ENCODE peak calls at places on chromosomes 12 and 14, in eight cellular contexts. One of them, this sample, is unnamed.
A peak's percentile ranks its signal among the peaks of the same experiment; 100 is the strongest.

GRCh38 chr12:18389820-18390219 is 128.5 kb downstream of the PIK3C2G start:
- DNase-seq in A549: no peak
- DNase-seq in heart left ventricle: no peak
- DNase-seq in IMR-90: no peak
- DNase-seq in ovary: no peak
- DNase-seq in body of pancreas: no peak
- DNase-seq in uterus: no peak
- DNase-seq in tibial nerve: no peak
- DNase-seq in this sample: no peak

GRCh38 chr12:13487326-13487725 is 290.8 kb downstream of the EMP1 start:
- DNase-seq in A549: no peak
- DNase-seq in heart left ventricle: no peak
- DNase-seq in IMR-90: no peak
- DNase-seq in ovary: no peak
- DNase-seq in body of pancreas: no peak
- DNase-seq in uterus: no peak
- DNase-seq in tibial nerve: no peak
- DNase-seq in this sample: no peak

GRCh38 chr14:60722836-60723217 is 1.3 kb downstream of the SIX4 start:
- DNase-seq in A549: peak; percentile 15
- DNase-seq in heart left ventricle: no peak
- DNase-seq in IMR-90: peak; percentile 11
- DNase-seq in ovary: no peak
- DNase-seq in body of pancreas: peak; percentile 33
- DNase-seq in uterus: no peak
- DNase-seq in tibial nerve: no peak
- DNase-seq in this sample: no peak

GRCh38 chr12:72865921-72866320 is 593.8 kb downstream of the TRHDE start:
- DNase-seq in A549: no peak
- DNase-seq in heart left ventricle: no peak
- DNase-seq in IMR-90: no peak
- DNase-seq in ovary: no peak
- DNase-seq in body of pancreas: no peak
- DNase-seq in uterus: no peak
- DNase-seq in tibial nerve: no peak
- DNase-seq in this sample: no peak

GRCh38 chr12:27973487-27973890 is 956 bp upstream of the PTHLH start:
- DNase-seq in A549: no peak
- DNase-seq in heart left ventricle: no peak
- DNase-seq in IMR-90: peak; percentile 69
- DNase-seq in ovary: no peak
- DNase-seq in body of pancreas: no peak
- DNase-seq in uterus: no peak
- DNase-seq in tibial nerve: no peak
- DNase-seq in this sample: no peak

GRCh38 chr12:6280053-6280469 is 30.4 kb upstream of the PLEKHG6 start:
- DNase-seq in A549: peak; percentile 86
- DNase-seq in heart left ventricle: peak; percentile 9
- DNase-seq in IMR-90: peak; percentile 94
- DNase-seq in ovary: peak; percentile 60
- DNase-seq in body of pancreas: peak; percentile 93
- DNase-seq in uterus: peak; percentile 53
- DNase-seq in tibial nerve: peak; percentile 54
- DNase-seq in this sample: peak; percentile 94

GRCh38 chr14:58362798-58363412 is 32.8 kb upstream of the TOMM20L start:
- DNase-seq in A549: peak; percentile 18
- DNase-seq in heart left ventricle: no peak
- DNase-seq in IMR-90: peak; percentile 17
- DNase-seq in ovary: no peak
- DNase-seq in body of pancreas: no peak
- DNase-seq in uterus: no peak
- DNase-seq in tibial nerve: no peak
- DNase-seq in this sample: no peak

GRCh38 chr12:121314441-121314840 is 17.9 kb upstream of the CAMKK2 start:
- DNase-seq in A549: no peak
- DNase-seq in heart left ventricle: no peak
- DNase-seq in IMR-90: no peak
- DNase-seq in ovary: no peak
- DNase-seq in body of pancreas: no peak
- DNase-seq in uterus: no peak
- DNase-seq in tibial nerve: no peak
- DNase-seq in this sample: no peak

GRCh38 chr12:10366875-10367274 is 23.0 kb downstream of the KLRK1 start:
- DNase-seq in A549: no peak
- DNase-seq in heart left ventricle: no peak
- DNase-seq in IMR-90: no peak
- DNase-seq in ovary: no peak
- DNase-seq in body of pancreas: no peak
- DNase-seq in uterus: no peak
- DNase-seq in tibial nerve: no peak
- DNase-seq in this sample: no peak

GRCh38 chr14:53999061-53999488 is 42.5 kb upstream of the BMP4 start:
- DNase-seq in A549: no peak
- DNase-seq in heart left ventricle: no peak
- DNase-seq in IMR-90: peak; percentile 76
- DNase-seq in ovary: no peak
- DNase-seq in body of pancreas: no peak
- DNase-seq in uterus: no peak
- DNase-seq in tibial nerve: no peak
- DNase-seq in this sample: no peak

GRCh38 chr12:101799774-101800173 is 31.0 kb downstream of the GNPTAB start:
- DNase-seq in A549: no peak
- DNase-seq in heart left ventricle: no peak
- DNase-seq in IMR-90: no peak
- DNase-seq in ovary: no peak
- DNase-seq in body of pancreas: no peak
- DNase-seq in uterus: no peak
- DNase-seq in tibial nerve: no peak
- DNase-seq in this sample: no peak

GRCh38 chr14:68794856-68795601 is 2.2 kb upstream of the ZFP36L1 start:
- DNase-seq in A549: no peak
- DNase-seq in heart left ventricle: no peak
- DNase-seq in IMR-90: peak; percentile 95
- DNase-seq in ovary: no peak
- DNase-seq in body of pancreas: peak; percentile 65
- DNase-seq in uterus: no peak
- DNase-seq in tibial nerve: peak; percentile 72
- DNase-seq in this sample: peak; percentile 66

GRCh38 chr12:28543021-28543890 is 353.0 kb downstream of the CCDC91 start:
- DNase-seq in A549: no peak
- DNase-seq in heart left ventricle: no peak
- DNase-seq in IMR-90: no peak
- DNase-seq in ovary: no peak
- DNase-seq in body of pancreas: no peak
- DNase-seq in uterus: no peak
- DNase-seq in tibial nerve: no peak
- DNase-seq in this sample: no peak

GRCh38 chr12:57897296-57897974 is 43.9 kb upstream of the ATP23 start:
- DNase-seq in A549: no peak
- DNase-seq in heart left ventricle: no peak
- DNase-seq in IMR-90: no peak
- DNase-seq in ovary: no peak
- DNase-seq in body of pancreas: no peak
- DNase-seq in uterus: no peak
- DNase-seq in tibial nerve: no peak
- DNase-seq in this sample: no peak

GRCh38 chr12:66144796-66145754 is 14.5 kb upstream of the LLPH start:
- DNase-seq in A549: peak; percentile 37
- DNase-seq in heart left ventricle: no peak
- DNase-seq in IMR-90: peak; percentile 75
- DNase-seq in ovary: no peak
- DNase-seq in body of pancreas: peak; percentile 43
- DNase-seq in uterus: peak; percentile 26
- DNase-seq in tibial nerve: peak; percentile 79
- DNase-seq in this sample: peak; percentile 70

GRCh38 chr12:64571346-64571745 is 38.9 kb upstream of the RASSF3 start:
- DNase-seq in A549: no peak
- DNase-seq in heart left ventricle: no peak
- DNase-seq in IMR-90: no peak
- DNase-seq in ovary: no peak
- DNase-seq in body of pancreas: no peak
- DNase-seq in uterus: no peak
- DNase-seq in tibial nerve: no peak
- DNase-seq in this sample: no peak

GRCh38 chr12:70660620-70661219 is 23.5 kb upstream of the PTPRB start:
- DNase-seq in A549: no peak
- DNase-seq in heart left ventricle: no peak
- DNase-seq in IMR-90: peak; percentile 77
- DNase-seq in ovary: no peak
- DNase-seq in body of pancreas: no peak
- DNase-seq in uterus: no peak
- DNase-seq in tibial nerve: no peak
- DNase-seq in this sample: no peak

GRCh38 chr12:107404981-107405380 is 280.6 kb upstream of the PWP1 start:
- DNase-seq in A549: peak; percentile 40
- DNase-seq in heart left ventricle: no peak
- DNase-seq in IMR-90: peak; percentile 36
- DNase-seq in ovary: no peak
- DNase-seq in body of pancreas: no peak
- DNase-seq in uterus: no peak
- DNase-seq in tibial nerve: no peak
- DNase-seq in this sample: no peak

GRCh38 chr14:24347140-24347539 is 7.3 kb upstream of the RIPK3 start:
- DNase-seq in A549: no peak
- DNase-seq in heart left ventricle: no peak
- DNase-seq in IMR-90: no peak
- DNase-seq in ovary: no peak
- DNase-seq in body of pancreas: no peak
- DNase-seq in uterus: no peak
- DNase-seq in tibial nerve: no peak
- DNase-seq in this sample: no peak

GRCh38 chr12:25458047-25458552 is 95.0 kb downstream of the LMNTD1 start:
- DNase-seq in A549: peak; percentile 61
- DNase-seq in heart left ventricle: no peak
- DNase-seq in IMR-90: peak; percentile 97
- DNase-seq in ovary: no peak
- DNase-seq in body of pancreas: peak; percentile 18
- DNase-seq in uterus: no peak
- DNase-seq in tibial nerve: peak; percentile 44
- DNase-seq in this sample: peak; percentile 64

GRCh38 chr12:80183939-80184338 is 84.6 kb downstream of the OTOGL start:
- DNase-seq in A549: no peak
- DNase-seq in heart left ventricle: no peak
- DNase-seq in IMR-90: peak; percentile 22
- DNase-seq in ovary: no peak
- DNase-seq in body of pancreas: no peak
- DNase-seq in uterus: no peak
- DNase-seq in tibial nerve: no peak
- DNase-seq in this sample: no peak

GRCh38 chr14:90495357-90496276 is 98.8 kb downstream of the CALM1 start:
- DNase-seq in A549: peak; percentile 67
- DNase-seq in heart left ventricle: no peak
- DNase-seq in IMR-90: peak; percentile 75
- DNase-seq in ovary: no peak
- DNase-seq in body of pancreas: peak; percentile 64
- DNase-seq in uterus: no peak
- DNase-seq in tibial nerve: peak; percentile 67
- DNase-seq in this sample: peak; percentile 70

GRCh38 chr14:58738189-58738836 is 100.6 kb downstream of the DACT1 start:
- DNase-seq in A549: no peak
- DNase-seq in heart left ventricle: no peak
- DNase-seq in IMR-90: peak; percentile 96
- DNase-seq in ovary: no peak
- DNase-seq in body of pancreas: no peak
- DNase-seq in uterus: no peak
- DNase-seq in tibial nerve: no peak
- DNase-seq in this sample: no peak

GRCh38 chr12:46465307-46465706 is 92.7 kb upstream of the SLC38A2 start:
- DNase-seq in A549: no peak
- DNase-seq in heart left ventricle: no peak
- DNase-seq in IMR-90: no peak
- DNase-seq in ovary: no peak
- DNase-seq in body of pancreas: no peak
- DNase-seq in uterus: no peak
- DNase-seq in tibial nerve: no peak
- DNase-seq in this sample: no peak
- TF ChIP-seq POLR2A in A549: no peak
- TF ChIP-seq POLR2A in heart left ventricle: no peak
- TF ChIP-seq POLR2A in IMR-90: no peak
- TF ChIP-seq POLR2A in ovary: no peak
- TF ChIP-seq POLR2A in body of pancreas: no peak
- TF ChIP-seq POLR2A in uterus: no peak
- TF ChIP-seq POLR2A in tibial nerve: no peak
- TF ChIP-seq POLR2A in this sample: no peak

GRCh38 chr14:104603623-104604401 is 760 bp downstream of the TMEM179 start:
- DNase-seq in A549: no peak
- DNase-seq in heart left ventricle: peak; percentile 56
- DNase-seq in IMR-90: no peak
- DNase-seq in ovary: peak; percentile 30
- DNase-seq in body of pancreas: peak; percentile 13
- DNase-seq in uterus: no peak
- DNase-seq in tibial nerve: no peak
- DNase-seq in this sample: no peak
- H3K4me3 ChIP-seq in A549: peak overlapping the region; percentile 34
- H3K4me3 ChIP-seq in heart left ventricle: no peak overlapping the region
- H3K4me3 ChIP-seq in IMR-90: no peak overlapping the region
- H3K4me3 ChIP-seq in ovary: no peak overlapping the region
- H3K4me3 ChIP-seq in body of pancreas: no peak overlapping the region
- H3K4me3 ChIP-seq in uterus: no peak overlapping the region
- H3K4me3 ChIP-seq in tibial nerve: no peak overlapping the region
- H3K4me3 ChIP-seq in this sample: no peak overlapping the region

GRCh38 chr12:111361073-111361716 is 7.7 kb downstream of the PHETA1 start:
- DNase-seq in A549: no peak
- DNase-seq in heart left ventricle: no peak
- DNase-seq in IMR-90: no peak
- DNase-seq in ovary: no peak
- DNase-seq in body of pancreas: no peak
- DNase-seq in uterus: no peak
- DNase-seq in tibial nerve: no peak
- DNase-seq in this sample: no peak

GRCh38 chr12:111360325-111360930 is 8.5 kb downstream of the PHETA1 start:
- DNase-seq in A549: no peak
- DNase-seq in heart left ventricle: no peak
- DNase-seq in IMR-90: no peak
- DNase-seq in ovary: no peak
- DNase-seq in body of pancreas: no peak
- DNase-seq in uterus: no peak
- DNase-seq in tibial nerve: no peak
- DNase-seq in this sample: no peak

GRCh38 chr12:111361717-111362576 is 6.9 kb downstream of the PHETA1 start:
- DNase-seq in A549: no peak
- DNase-seq in heart left ventricle: no peak
- DNase-seq in IMR-90: no peak
- DNase-seq in ovary: peak; percentile 75
- DNase-seq in body of pancreas: peak; percentile 94
- DNase-seq in uterus: no peak
- DNase-seq in tibial nerve: no peak
- DNase-seq in this sample: no peak

GRCh38 chr12:111359231-111359913 is 9.5 kb downstream of the PHETA1 start:
- DNase-seq in A549: no peak
- DNase-seq in heart left ventricle: no peak
- DNase-seq in IMR-90: no peak
- DNase-seq in ovary: no peak
- DNase-seq in body of pancreas: no peak
- DNase-seq in uterus: no peak
- DNase-seq in tibial nerve: no peak
- DNase-seq in this sample: no peak

GRCh38 chr12:111359914-111360276 is 9.0 kb downstream of the PHETA1 start:
- DNase-seq in A549: no peak
- DNase-seq in heart left ventricle: no peak
- DNase-seq in IMR-90: no peak
- DNase-seq in ovary: no peak
- DNase-seq in body of pancreas: no peak
- DNase-seq in uterus: no peak
- DNase-seq in tibial nerve: no peak
- DNase-seq in this sample: no peak
- TF ChIP-seq POLR2A in A549: no peak
- TF ChIP-seq POLR2A in heart left ventricle: no peak
- TF ChIP-seq POLR2A in IMR-90: no peak
- TF ChIP-seq POLR2A in ovary: no peak
- TF ChIP-seq POLR2A in body of pancreas: no peak
- TF ChIP-seq POLR2A in uterus: no peak
- TF ChIP-seq POLR2A in tibial nerve: no peak
- TF ChIP-seq POLR2A in this sample: no peak

GRCh38 chr12:124563809-124564208 is 3.6 kb downstream of the NCOR2 start:
- DNase-seq in A549: no peak
- DNase-seq in heart left ventricle: no peak
- DNase-seq in IMR-90: no peak
- DNase-seq in ovary: no peak
- DNase-seq in body of pancreas: no peak
- DNase-seq in uterus: no peak
- DNase-seq in tibial nerve: no peak
- DNase-seq in this sample: no peak
- H3K4me3 ChIP-seq in A549: no peak overlapping the region
- H3K4me3 ChIP-seq in heart left ventricle: no peak overlapping the region
- H3K4me3 ChIP-seq in IMR-90: no peak overlapping the region
- H3K4me3 ChIP-seq in ovary: no peak overlapping the region
- H3K4me3 ChIP-seq in body of pancreas: no peak overlapping the region
- H3K4me3 ChIP-seq in uterus: no peak overlapping the region
- H3K4me3 ChIP-seq in tibial nerve: no peak overlapping the region
- H3K4me3 ChIP-seq in this sample: no peak overlapping the region

This sample was measured in lower leg skin.